ENCODE peak calls at places on chromosomes 13 and 19, in seven cellular contexts. T is tibial artery, I is DND-41, K is neural progenitor cell, Q is psoas muscle, J is stomach, Z is IMR-90. N is an unnamed sample. For H3K27me3 and H3K9me3, the result is how much of the 10 kb centered on the place peaks cover.

GRCh38 chr13:33644607-33645543 is 173.1 kb upstream of the RFC3 start:
- DNase-seq in Q (peak), J (no peak), K (no peak), Z (peak), I (no peak), T (no peak), N (no peak)

GRCh38 chr13:111857336-111857735 is 209.6 kb upstream of the SOX1 start:
- DNase-seq in I (no peak), J (no peak), T (no peak), K (no peak), Z (no peak), Q (no peak), N (no peak)

GRCh38 chr13:30581582-30581981 is 36.1 kb upstream of the USPL1 start:
- DNase-seq in I (no peak), T (no peak), Z (peak), Q (no peak), J (no peak), K (peak), N (no peak)

GRCh38 chr19:49362926-49363264 is 679 bp upstream of the TEAD2 start:
- DNase-seq in Z (peak), Q (peak), K (no peak), I (no peak), T (peak), J (peak), N (no peak)

GRCh38 chr19:13765395-13766094 is 1.2 kb downstream of the MRI1 start:
- DNase-seq in Z (no peak), J (no peak), Q (no peak), T (no peak), K (no peak), I (no peak), N (no peak)

GRCh38 chr13:111248822-111249221 is 71.6 kb upstream of the TEX29 start:
- DNase-seq in I (no peak), K (no peak), Q (no peak), T (no peak), Z (no peak), J (no peak), N (peak)

GRCh38 chr13:112124100-112124499 is 57.2 kb downstream of the SOX1 start:
- DNase-seq in J (no peak), T (no peak), Z (no peak), I (no peak), K (no peak), Q (no peak), N (no peak)

GRCh38 chr19:4206818-4207484 is 22.4 kb upstream of the EBI3 start:
- DNase-seq in T (no peak), I (no peak), J (no peak), Q (no peak), Z (peak), K (no peak), N (no peak)

GRCh38 chr13:27359203-27359821 is 65.1 kb upstream of the GTF3A start:
- DNase-seq in I (peak), Z (peak), T (peak), K (peak), Q (peak), J (peak), N (peak)

GRCh38 chr19:31439270-31439573 is 90.0 kb upstream of the TSHZ3 start:
- DNase-seq in K (no peak), Q (no peak), I (no peak), J (no peak), T (no peak), Z (no peak), N (no peak)

GRCh38 chr13:66014757-66015156 is 1215.4 kb downstream of the PCDH9 start:
- DNase-seq in Q (no peak), Z (peak), K (no peak), I (no peak), T (no peak), J (no peak), N (no peak)

GRCh38 chr19:10088949-10089554 is 2.9 kb downstream of the SHFL start:
- DNase-seq in J (no peak), K (no peak), Z (no peak), I (no peak), Q (no peak), T (no peak), N (no peak)

GRCh38 chr19:15640294-15640903 is at the start of gene CYP4F3:
- DNase-seq in T (no peak), Z (no peak), K (no peak), Q (peak), J (peak), I (no peak), N (no peak)

GRCh38 chr19:40623403-40624239 is 22.5 kb downstream of the LTBP4 start:
- DNase-seq in T (no peak), J (no peak), K (peak), Z (peak), Q (no peak), I (peak), N (no peak)

GRCh38 chr19:48296963-48297734 is 27.3 kb downstream of the ZNF114 start:
- DNase-seq in Z (no peak), J (no peak), T (no peak), I (no peak), Q (no peak), K (no peak), N (no peak)

GRCh38 chr19:48120505-48120904 is 9.9 kb upstream of the PLA2G4C start:
- DNase-seq in J (no peak), K (no peak), I (no peak), Q (no peak), Z (no peak), T (no peak), N (no peak)

GRCh38 chr13:104962411-104962810 is 1573.1 kb downstream of the EFNB2 start:
- DNase-seq in J (no peak), T (no peak), Z (no peak), K (no peak), I (no peak), Q (no peak), N (no peak)

GRCh38 chr13:32840113-32840512 is 176.1 kb upstream of the KL start:
- DNase-seq in Z (no peak), T (no peak), J (no peak), Q (no peak), I (no peak), K (no peak), N (no peak)

GRCh38 chr19:13054605-13055212 is 47.9 kb downstream of the LYL1 start:
- DNase-seq in I (no peak), Q (no peak), Z (no peak), J (no peak), K (no peak), T (no peak), N (no peak)

GRCh38 chr19:16327911-16328823 is 3.5 kb downstream of the KLF2 start:
- DNase-seq in I (peak), T (peak), Z (peak), J (peak), Q (peak), K (no peak), N (peak)

GRCh38 chr19:38993271-38993670 is 17.7 kb upstream of the FBXO17 start:
- DNase-seq in J (no peak), T (no peak), Z (peak), K (no peak), Q (no peak), I (no peak), N (no peak)

DNA sequence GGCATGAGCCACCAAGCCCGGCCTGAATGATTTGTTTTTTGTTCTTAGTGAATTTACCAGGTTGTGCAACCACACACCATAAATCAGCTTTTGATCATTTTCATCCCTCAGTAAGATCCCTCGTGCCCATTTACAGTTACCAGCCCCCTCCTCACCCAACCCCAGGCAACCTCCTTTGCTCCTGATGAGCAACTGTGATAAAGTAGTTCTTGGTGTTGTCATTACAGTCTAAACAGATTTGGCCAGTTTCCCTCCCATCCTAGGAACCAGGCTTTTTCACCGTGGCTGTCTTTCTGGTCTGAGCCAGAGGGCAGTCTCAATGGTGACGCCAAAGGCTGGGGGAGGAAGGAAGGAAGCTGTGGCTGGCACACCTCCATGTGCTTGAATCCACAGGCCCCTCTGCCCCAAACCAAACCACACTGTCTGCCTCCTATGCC is 61.2 kb upstream of the WDFY2 start:
- DNase-seq in Q (no peak), K (no peak), T (no peak), Z (peak), I (peak), J (no peak), N (no peak)
- H3K27me3 ChIP-seq in Q (under half), K (under half), T (under half), Z (under half), I (under half), J (under half), N (under half)

GRCh38 chr19:36514012-36514612 is 14.0 kb downstream of the ZNF260 start:
- DNase-seq in Z (no peak), I (no peak), J (no peak), K (no peak), Q (no peak), T (no peak), N (no peak)
- H3K9me3 ChIP-seq in Z (half or more), I (half or more), J (half or more), K (half or more), Q (half or more), T (under half), N (under half)

GRCh38 chr13:57627663-57628062 is 3.9 kb upstream of the PCDH17 start:
- DNase-seq in J (no peak), I (no peak), K (peak), Q (no peak), T (no peak), Z (peak), N (no peak)
- H3K27me3 ChIP-seq in J (half or more), I (under half), K (under half), Q (under half), T (under half), Z (under half), N (under half)

GRCh38 chr19:23776507-23777205 is 18.0 kb upstream of the ZNF681 start:
- DNase-seq in I (no peak), Q (no peak), T (no peak), K (no peak), J (no peak), Z (no peak), N (no peak)
- H3K9me3 ChIP-seq in I (under half), Q (under half), T (under half), K (under half), J (under half), Z (under half), N (under half)

GRCh38 chr19:33303791-33304759 is 1.7 kb upstream of the CEBPA start:
- DNase-seq in J (peak), Q (no peak), T (no peak), I (no peak), K (no peak), Z (no peak), N (no peak)

GRCh38 chr19:33301011-33301899 is 1.1 kb downstream of the CEBPA start:
- DNase-seq in K (peak), Z (no peak), Q (peak), T (no peak), J (peak), I (no peak), N (no peak)

GRCh38 chr19:33302974-33303790 is 848 bp upstream of the CEBPA start:
- DNase-seq in I (no peak), Q (peak), Z (peak), J (peak), T (no peak), K (peak), N (no peak)

GRCh38 chr19:33301900-33302174 is 497 bp downstream of the CEBPA start:
- DNase-seq in K (peak), Z (no peak), T (no peak), J (no peak), I (no peak), Q (no peak), N (no peak)

DNA sequence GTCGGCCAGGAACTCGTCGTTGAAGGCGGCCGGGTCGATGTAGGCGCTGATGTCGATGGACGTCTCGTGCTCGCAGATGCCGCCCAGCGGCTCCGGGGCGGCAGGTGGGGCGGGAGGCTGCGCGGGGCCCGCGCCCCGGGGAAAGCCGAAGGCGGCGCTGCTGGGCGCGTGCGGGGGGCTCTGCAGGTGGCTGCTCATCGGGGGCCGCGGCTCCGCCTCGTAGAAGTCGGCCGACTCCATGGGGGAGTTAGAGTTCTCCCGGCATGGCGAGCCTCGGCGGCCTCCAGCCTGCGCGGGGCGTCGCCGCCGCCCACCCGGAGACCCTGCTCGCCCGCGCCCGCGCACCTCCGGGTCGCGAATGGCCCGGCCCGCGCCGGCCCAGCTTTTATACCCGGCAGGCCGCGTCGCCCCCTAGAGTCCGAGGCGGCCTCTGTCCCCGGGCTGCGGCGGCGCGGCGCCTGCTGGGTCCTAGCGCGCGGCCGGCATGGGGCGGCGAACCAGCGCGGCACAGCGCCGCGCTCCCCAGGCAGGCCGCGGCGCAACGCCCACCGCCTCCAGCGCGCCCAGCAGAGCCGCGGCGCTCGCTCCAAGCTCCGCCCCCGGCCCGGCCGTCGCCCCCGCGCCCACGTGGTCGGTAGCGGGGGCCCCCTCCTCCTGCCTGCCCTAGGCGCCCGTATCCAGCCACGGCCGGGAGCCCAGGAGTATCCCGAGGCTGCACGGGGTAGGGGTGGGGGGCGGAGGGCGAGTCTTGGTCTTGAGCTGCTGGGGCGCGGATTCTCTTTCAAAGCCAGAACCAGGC is at the start of gene CEBPA:
- DNase-seq in Q (peak), Z (peak), K (peak), J (peak), I (no peak), T (peak), N (peak)
- H3K27me3 ChIP-seq in Q (under half), Z (half or more), K (half or more), J (under half), I (under half), T (under half), N (half or more)

DNA sequence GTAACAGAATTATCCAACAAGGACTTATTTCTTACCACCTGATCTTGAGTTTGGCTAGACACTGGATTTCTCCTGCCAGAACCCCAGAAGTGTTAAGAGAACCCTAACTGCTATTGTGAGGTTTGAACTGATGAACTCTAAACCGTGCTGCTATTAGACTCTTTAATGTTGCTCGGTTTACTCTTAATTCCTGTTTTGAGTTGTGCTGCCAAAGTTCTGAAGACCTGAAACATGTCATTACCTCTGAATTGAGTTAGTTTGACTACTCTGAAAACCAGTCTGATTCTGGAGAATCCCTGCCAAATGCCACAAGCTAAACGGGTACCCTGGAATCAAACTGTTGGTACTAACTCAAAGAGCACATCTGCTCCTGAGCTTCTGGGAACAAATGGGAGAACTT is 215.5 kb downstream of the KLF12 start:
- DNase-seq in I (no peak), T (no peak), Q (no peak), J (no peak), Z (no peak), K (no peak), N (no peak)
- H3K9me3 ChIP-seq in I (under half), T (under half), Q (under half), J (under half), Z (under half), K (under half), N (under half)